ENCODE peak calls at places on chromosomes 13 and 19, in nine cellular contexts. One of them, this sample, is unnamed.

GRCh38 chr19:50549927-50550593 is 18.2 kb downstream of the LRRC4B start:
- DNase-seq in activated T-helper 1 cell treated with Interleukin-2 at 50 U/mL for 16 hours: no peak
- DNase-seq in HCT116: no peak
- DNase-seq in NCI-H1930: no peak
- DNase-seq in breast epithelium: no peak
- DNase-seq in GM12865: no peak
- DNase-seq in activated CD4-positive, alpha-beta T cell treated with anti-CD3 and anti-CD28 coated beads for 36 hours: no peak
- DNase-seq in uterus: no peak
- DNase-seq in stimulated activated CD4-positive, alpha-beta T cell treated with anti-CD3 and anti-CD28 coated beads, Interleukin-12 subunit alpha, Interleukin-12 subunit beta, amount 100 ng/mL, for 4 hours: no peak
- DNase-seq in this sample: no peak

GRCh38 chr19:8490873-8491272 is 11.6 kb downstream of the PRAM1 start:
- DNase-seq in activated T-helper 1 cell treated with Interleukin-2 at 50 U/mL for 16 hours: no peak
- DNase-seq in HCT116: no peak
- DNase-seq in NCI-H1930: no peak
- DNase-seq in breast epithelium: no peak
- DNase-seq in GM12865: no peak
- DNase-seq in activated CD4-positive, alpha-beta T cell treated with anti-CD3 and anti-CD28 coated beads for 36 hours: no peak
- DNase-seq in uterus: no peak
- DNase-seq in stimulated activated CD4-positive, alpha-beta T cell treated with anti-CD3 and anti-CD28 coated beads, Interleukin-12 subunit alpha, Interleukin-12 subunit beta, amount 100 ng/mL, for 4 hours: no peak
- DNase-seq in this sample: no peak

GRCh38 chr13:63190742-63191141 is 1775.1 kb upstream of the PCDH20 start:
- DNase-seq in activated T-helper 1 cell treated with Interleukin-2 at 50 U/mL for 16 hours: no peak
- DNase-seq in HCT116: no peak
- DNase-seq in NCI-H1930: no peak
- DNase-seq in breast epithelium: no peak
- DNase-seq in GM12865: no peak
- DNase-seq in activated CD4-positive, alpha-beta T cell treated with anti-CD3 and anti-CD28 coated beads for 36 hours: no peak
- DNase-seq in uterus: no peak
- DNase-seq in stimulated activated CD4-positive, alpha-beta T cell treated with anti-CD3 and anti-CD28 coated beads, Interleukin-12 subunit alpha, Interleukin-12 subunit beta, amount 100 ng/mL, for 4 hours: no peak
- DNase-seq in this sample: no peak

GRCh38 chr19:55527197-55528029 is 9.5 kb downstream of the SBK2 start:
- DNase-seq in activated T-helper 1 cell treated with Interleukin-2 at 50 U/mL for 16 hours: no peak
- DNase-seq in HCT116: no peak
- DNase-seq in NCI-H1930: no peak
- DNase-seq in breast epithelium: no peak
- DNase-seq in GM12865: no peak
- DNase-seq in activated CD4-positive, alpha-beta T cell treated with anti-CD3 and anti-CD28 coated beads for 36 hours: no peak
- DNase-seq in uterus: no peak
- DNase-seq in stimulated activated CD4-positive, alpha-beta T cell treated with anti-CD3 and anti-CD28 coated beads, Interleukin-12 subunit alpha, Interleukin-12 subunit beta, amount 100 ng/mL, for 4 hours: no peak
- DNase-seq in this sample: no peak

GRCh38 chr13:113393572-113394503 is 29.9 kb upstream of the GRTP1 start:
- DNase-seq in activated T-helper 1 cell treated with Interleukin-2 at 50 U/mL for 16 hours: peak; percentile 72
- DNase-seq in HCT116: peak; percentile 56
- DNase-seq in NCI-H1930: peak; percentile 84
- DNase-seq in breast epithelium: no peak
- DNase-seq in GM12865: peak; percentile 90
- DNase-seq in activated CD4-positive, alpha-beta T cell treated with anti-CD3 and anti-CD28 coated beads for 36 hours: peak; percentile 92
- DNase-seq in uterus: peak; percentile 71
- DNase-seq in stimulated activated CD4-positive, alpha-beta T cell treated with anti-CD3 and anti-CD28 coated beads, Interleukin-12 subunit alpha, Interleukin-12 subunit beta, amount 100 ng/mL, for 4 hours: peak; percentile 82
- DNase-seq in this sample: peak; percentile 90

GRCh38 chr19:28988066-28988465 is 224.9 kb downstream of the UQCRFS1 start:
- DNase-seq in activated T-helper 1 cell treated with Interleukin-2 at 50 U/mL for 16 hours: no peak
- DNase-seq in HCT116: no peak
- DNase-seq in NCI-H1930: no peak
- DNase-seq in breast epithelium: no peak
- DNase-seq in GM12865: no peak
- DNase-seq in activated CD4-positive, alpha-beta T cell treated with anti-CD3 and anti-CD28 coated beads for 36 hours: no peak
- DNase-seq in uterus: no peak
- DNase-seq in stimulated activated CD4-positive, alpha-beta T cell treated with anti-CD3 and anti-CD28 coated beads, Interleukin-12 subunit alpha, Interleukin-12 subunit beta, amount 100 ng/mL, for 4 hours: no peak
- DNase-seq in this sample: no peak

GRCh38 chr19:40744554-40745401 is 5.5 kb downstream of the ACTMAP start:
- DNase-seq in activated T-helper 1 cell treated with Interleukin-2 at 50 U/mL for 16 hours: no peak
- DNase-seq in HCT116: no peak
- DNase-seq in NCI-H1930: no peak
- DNase-seq in breast epithelium: no peak
- DNase-seq in GM12865: peak; percentile 34
- DNase-seq in activated CD4-positive, alpha-beta T cell treated with anti-CD3 and anti-CD28 coated beads for 36 hours: peak; percentile 63
- DNase-seq in uterus: no peak
- DNase-seq in stimulated activated CD4-positive, alpha-beta T cell treated with anti-CD3 and anti-CD28 coated beads, Interleukin-12 subunit alpha, Interleukin-12 subunit beta, amount 100 ng/mL, for 4 hours: no peak
- DNase-seq in this sample: peak; percentile 69

GRCh38 chr13:40158218-40158617 is 502.8 kb downstream of the COG6 start:
- DNase-seq in activated T-helper 1 cell treated with Interleukin-2 at 50 U/mL for 16 hours: no peak
- DNase-seq in HCT116: no peak
- DNase-seq in NCI-H1930: no peak
- DNase-seq in breast epithelium: no peak
- DNase-seq in GM12865: no peak
- DNase-seq in activated CD4-positive, alpha-beta T cell treated with anti-CD3 and anti-CD28 coated beads for 36 hours: peak; percentile 38
- DNase-seq in uterus: no peak
- DNase-seq in stimulated activated CD4-positive, alpha-beta T cell treated with anti-CD3 and anti-CD28 coated beads, Interleukin-12 subunit alpha, Interleukin-12 subunit beta, amount 100 ng/mL, for 4 hours: no peak
- DNase-seq in this sample: peak; percentile 38

GRCh38 chr13:33079960-33080359 is 63.7 kb downstream of the KL start:
- DNase-seq in activated T-helper 1 cell treated with Interleukin-2 at 50 U/mL for 16 hours: no peak
- DNase-seq in HCT116: no peak
- DNase-seq in NCI-H1930: no peak
- DNase-seq in breast epithelium: no peak
- DNase-seq in GM12865: peak; percentile 38
- DNase-seq in activated CD4-positive, alpha-beta T cell treated with anti-CD3 and anti-CD28 coated beads for 36 hours: no peak
- DNase-seq in uterus: no peak
- DNase-seq in stimulated activated CD4-positive, alpha-beta T cell treated with anti-CD3 and anti-CD28 coated beads, Interleukin-12 subunit alpha, Interleukin-12 subunit beta, amount 100 ng/mL, for 4 hours: no peak
- DNase-seq in this sample: no peak

GRCh38 chr13:80276371-80277289 is 64.3 kb downstream of the SPRY2 start:
- DNase-seq in activated T-helper 1 cell treated with Interleukin-2 at 50 U/mL for 16 hours: no peak
- DNase-seq in HCT116: no peak
- DNase-seq in NCI-H1930: peak; percentile 11
- DNase-seq in breast epithelium: no peak
- DNase-seq in GM12865: peak; percentile 32
- DNase-seq in activated CD4-positive, alpha-beta T cell treated with anti-CD3 and anti-CD28 coated beads for 36 hours: no peak
- DNase-seq in uterus: no peak
- DNase-seq in stimulated activated CD4-positive, alpha-beta T cell treated with anti-CD3 and anti-CD28 coated beads, Interleukin-12 subunit alpha, Interleukin-12 subunit beta, amount 100 ng/mL, for 4 hours: no peak
- DNase-seq in this sample: peak; percentile 37

GRCh38 chr13:45119469-45119989 is 781 bp upstream of the GTF2F2 start:
- DNase-seq in activated T-helper 1 cell treated with Interleukin-2 at 50 U/mL for 16 hours: peak; percentile 43
- DNase-seq in HCT116: no peak
- DNase-seq in NCI-H1930: no peak
- DNase-seq in breast epithelium: no peak
- DNase-seq in GM12865: peak; percentile 41
- DNase-seq in activated CD4-positive, alpha-beta T cell treated with anti-CD3 and anti-CD28 coated beads for 36 hours: peak; percentile 72
- DNase-seq in uterus: no peak
- DNase-seq in stimulated activated CD4-positive, alpha-beta T cell treated with anti-CD3 and anti-CD28 coated beads, Interleukin-12 subunit alpha, Interleukin-12 subunit beta, amount 100 ng/mL, for 4 hours: peak; percentile 26
- DNase-seq in this sample: no peak

GRCh38 chr13:67493835-67494234 is 263.7 kb upstream of the PCDH9 start:
- DNase-seq in activated T-helper 1 cell treated with Interleukin-2 at 50 U/mL for 16 hours: no peak
- DNase-seq in HCT116: no peak
- DNase-seq in NCI-H1930: no peak
- DNase-seq in breast epithelium: no peak
- DNase-seq in GM12865: no peak
- DNase-seq in activated CD4-positive, alpha-beta T cell treated with anti-CD3 and anti-CD28 coated beads for 36 hours: no peak
- DNase-seq in uterus: no peak
- DNase-seq in stimulated activated CD4-positive, alpha-beta T cell treated with anti-CD3 and anti-CD28 coated beads, Interleukin-12 subunit alpha, Interleukin-12 subunit beta, amount 100 ng/mL, for 4 hours: no peak
- DNase-seq in this sample: no peak

GRCh38 chr13:42812311-42812710 is 30.9 kb downstream of the FAM216B start:
- DNase-seq in activated T-helper 1 cell treated with Interleukin-2 at 50 U/mL for 16 hours: no peak
- DNase-seq in HCT116: no peak
- DNase-seq in NCI-H1930: no peak
- DNase-seq in breast epithelium: no peak
- DNase-seq in GM12865: no peak
- DNase-seq in activated CD4-positive, alpha-beta T cell treated with anti-CD3 and anti-CD28 coated beads for 36 hours: peak; percentile 24
- DNase-seq in uterus: no peak
- DNase-seq in stimulated activated CD4-positive, alpha-beta T cell treated with anti-CD3 and anti-CD28 coated beads, Interleukin-12 subunit alpha, Interleukin-12 subunit beta, amount 100 ng/mL, for 4 hours: no peak
- DNase-seq in this sample: no peak

GRCh38 chr19:51607920-51608562 is 22.2 kb downstream of the SIGLEC5 start:
- DNase-seq in activated T-helper 1 cell treated with Interleukin-2 at 50 U/mL for 16 hours: no peak
- DNase-seq in HCT116: peak; percentile 64
- DNase-seq in NCI-H1930: no peak
- DNase-seq in breast epithelium: peak; percentile 84
- DNase-seq in GM12865: peak; percentile 81
- DNase-seq in activated CD4-positive, alpha-beta T cell treated with anti-CD3 and anti-CD28 coated beads for 36 hours: peak; percentile 88
- DNase-seq in uterus: peak; percentile 39
- DNase-seq in stimulated activated CD4-positive, alpha-beta T cell treated with anti-CD3 and anti-CD28 coated beads, Interleukin-12 subunit alpha, Interleukin-12 subunit beta, amount 100 ng/mL, for 4 hours: peak; percentile 57
- DNase-seq in this sample: peak; percentile 90

GRCh38 chr13:113952983-113953520 is 20.8 kb downstream of the C13orf46 start:
- DNase-seq in activated T-helper 1 cell treated with Interleukin-2 at 50 U/mL for 16 hours: no peak
- DNase-seq in HCT116: no peak
- DNase-seq in NCI-H1930: no peak
- DNase-seq in breast epithelium: no peak
- DNase-seq in GM12865: no peak
- DNase-seq in activated CD4-positive, alpha-beta T cell treated with anti-CD3 and anti-CD28 coated beads for 36 hours: no peak
- DNase-seq in uterus: no peak
- DNase-seq in stimulated activated CD4-positive, alpha-beta T cell treated with anti-CD3 and anti-CD28 coated beads, Interleukin-12 subunit alpha, Interleukin-12 subunit beta, amount 100 ng/mL, for 4 hours: no peak
- DNase-seq in this sample: no peak

GRCh38 chr13:44918323-44919102 is 70.8 kb downstream of the NUFIP1 start:
- DNase-seq in activated T-helper 1 cell treated with Interleukin-2 at 50 U/mL for 16 hours: peak; percentile 66
- DNase-seq in HCT116: peak; percentile 86
- DNase-seq in NCI-H1930: peak; percentile 84
- DNase-seq in breast epithelium: peak; percentile 87
- DNase-seq in GM12865: peak; percentile 93
- DNase-seq in activated CD4-positive, alpha-beta T cell treated with anti-CD3 and anti-CD28 coated beads for 36 hours: peak; percentile 90
- DNase-seq in uterus: peak; percentile 88
- DNase-seq in stimulated activated CD4-positive, alpha-beta T cell treated with anti-CD3 and anti-CD28 coated beads, Interleukin-12 subunit alpha, Interleukin-12 subunit beta, amount 100 ng/mL, for 4 hours: peak; percentile 70
- DNase-seq in this sample: peak; percentile 98

GRCh38 chr19:46746281-46746965 is at the start of gene STRN4:
- DNase-seq in activated T-helper 1 cell treated with Interleukin-2 at 50 U/mL for 16 hours: peak; percentile 54
- DNase-seq in HCT116: no peak
- DNase-seq in NCI-H1930: peak; percentile 51
- DNase-seq in breast epithelium: no peak
- DNase-seq in GM12865: peak; percentile 66
- DNase-seq in activated CD4-positive, alpha-beta T cell treated with anti-CD3 and anti-CD28 coated beads for 36 hours: peak; percentile 73
- DNase-seq in uterus: peak; percentile 57
- DNase-seq in stimulated activated CD4-positive, alpha-beta T cell treated with anti-CD3 and anti-CD28 coated beads, Interleukin-12 subunit alpha, Interleukin-12 subunit beta, amount 100 ng/mL, for 4 hours: peak; percentile 66
- DNase-seq in this sample: no peak

GRCh38 chr13:71968025-71968424 is 101.0 kb upstream of the DACH1 start:
- DNase-seq in activated T-helper 1 cell treated with Interleukin-2 at 50 U/mL for 16 hours: no peak
- DNase-seq in HCT116: no peak
- DNase-seq in NCI-H1930: no peak
- DNase-seq in breast epithelium: no peak
- DNase-seq in GM12865: no peak
- DNase-seq in activated CD4-positive, alpha-beta T cell treated with anti-CD3 and anti-CD28 coated beads for 36 hours: no peak
- DNase-seq in uterus: no peak
- DNase-seq in stimulated activated CD4-positive, alpha-beta T cell treated with anti-CD3 and anti-CD28 coated beads, Interleukin-12 subunit alpha, Interleukin-12 subunit beta, amount 100 ng/mL, for 4 hours: no peak
- DNase-seq in this sample: peak; percentile 65

GRCh38 chr19:29211562-29212416 is 1.2 kb downstream of the UQCRFS1 start:
- DNase-seq in activated T-helper 1 cell treated with Interleukin-2 at 50 U/mL for 16 hours: no peak
- DNase-seq in HCT116: no peak
- DNase-seq in NCI-H1930: no peak
- DNase-seq in breast epithelium: no peak
- DNase-seq in GM12865: peak; percentile 28
- DNase-seq in activated CD4-positive, alpha-beta T cell treated with anti-CD3 and anti-CD28 coated beads for 36 hours: peak; percentile 43
- DNase-seq in uterus: no peak
- DNase-seq in stimulated activated CD4-positive, alpha-beta T cell treated with anti-CD3 and anti-CD28 coated beads, Interleukin-12 subunit alpha, Interleukin-12 subunit beta, amount 100 ng/mL, for 4 hours: no peak
- DNase-seq in this sample: peak; percentile 16

GRCh38 chr19:54030895-54031586 is 32.7 kb downstream of the VSTM1 start:
- DNase-seq in activated T-helper 1 cell treated with Interleukin-2 at 50 U/mL for 16 hours: no peak
- DNase-seq in HCT116: no peak
- DNase-seq in NCI-H1930: no peak
- DNase-seq in breast epithelium: no peak
- DNase-seq in GM12865: no peak
- DNase-seq in activated CD4-positive, alpha-beta T cell treated with anti-CD3 and anti-CD28 coated beads for 36 hours: no peak
- DNase-seq in uterus: no peak
- DNase-seq in stimulated activated CD4-positive, alpha-beta T cell treated with anti-CD3 and anti-CD28 coated beads, Interleukin-12 subunit alpha, Interleukin-12 subunit beta, amount 100 ng/mL, for 4 hours: no peak
- DNase-seq in this sample: no peak

GRCh38 chr19:3407556-3408516 is 41.5 kb downstream of the NFIC start:
- DNase-seq in activated T-helper 1 cell treated with Interleukin-2 at 50 U/mL for 16 hours: no peak
- DNase-seq in HCT116: no peak
- DNase-seq in NCI-H1930: no peak
- DNase-seq in breast epithelium: no peak
- DNase-seq in GM12865: no peak
- DNase-seq in activated CD4-positive, alpha-beta T cell treated with anti-CD3 and anti-CD28 coated beads for 36 hours: no peak
- DNase-seq in uterus: peak; percentile 63
- DNase-seq in stimulated activated CD4-positive, alpha-beta T cell treated with anti-CD3 and anti-CD28 coated beads, Interleukin-12 subunit alpha, Interleukin-12 subunit beta, amount 100 ng/mL, for 4 hours: no peak
- DNase-seq in this sample: no peak

GRCh38 chr19:4042731-4043082 is 24.0 kb downstream of the ZBTB7A start:
- DNase-seq in activated T-helper 1 cell treated with Interleukin-2 at 50 U/mL for 16 hours: no peak
- DNase-seq in HCT116: no peak
- DNase-seq in NCI-H1930: no peak
- DNase-seq in breast epithelium: peak; percentile 74
- DNase-seq in GM12865: no peak
- DNase-seq in activated CD4-positive, alpha-beta T cell treated with anti-CD3 and anti-CD28 coated beads for 36 hours: no peak
- DNase-seq in uterus: no peak
- DNase-seq in stimulated activated CD4-positive, alpha-beta T cell treated with anti-CD3 and anti-CD28 coated beads, Interleukin-12 subunit alpha, Interleukin-12 subunit beta, amount 100 ng/mL, for 4 hours: no peak
- DNase-seq in this sample: no peak

GRCh38 chr19:19224852-19225494 is 13.2 kb downstream of the NCAN start:
- DNase-seq in activated T-helper 1 cell treated with Interleukin-2 at 50 U/mL for 16 hours: peak; percentile 63
- DNase-seq in HCT116: peak; percentile 85
- DNase-seq in NCI-H1930: peak; percentile 36
- DNase-seq in breast epithelium: peak; percentile 53
- DNase-seq in GM12865: peak; percentile 78
- DNase-seq in activated CD4-positive, alpha-beta T cell treated with anti-CD3 and anti-CD28 coated beads for 36 hours: peak; percentile 87
- DNase-seq in uterus: peak; percentile 40
- DNase-seq in stimulated activated CD4-positive, alpha-beta T cell treated with anti-CD3 and anti-CD28 coated beads, Interleukin-12 subunit alpha, Interleukin-12 subunit beta, amount 100 ng/mL, for 4 hours: peak; percentile 67
- DNase-seq in this sample: peak; percentile 90

GRCh38 chr13:110126391-110126961 is 180.5 kb downstream of the COL4A1 start:
- DNase-seq in activated T-helper 1 cell treated with Interleukin-2 at 50 U/mL for 16 hours: no peak
- DNase-seq in HCT116: no peak
- DNase-seq in NCI-H1930: no peak
- DNase-seq in breast epithelium: no peak
- DNase-seq in GM12865: no peak
- DNase-seq in activated CD4-positive, alpha-beta T cell treated with anti-CD3 and anti-CD28 coated beads for 36 hours: no peak
- DNase-seq in uterus: peak; percentile 58
- DNase-seq in stimulated activated CD4-positive, alpha-beta T cell treated with anti-CD3 and anti-CD28 coated beads, Interleukin-12 subunit alpha, Interleukin-12 subunit beta, amount 100 ng/mL, for 4 hours: no peak
- DNase-seq in this sample: peak; percentile 90

GRCh38 chr19:14383898-14384669 is 2.8 kb downstream of the ADGRE5 start:
- DNase-seq in activated T-helper 1 cell treated with Interleukin-2 at 50 U/mL for 16 hours: peak; percentile 45
- DNase-seq in HCT116: no peak
- DNase-seq in NCI-H1930: no peak
- DNase-seq in breast epithelium: no peak
- DNase-seq in GM12865: peak; percentile 90
- DNase-seq in activated CD4-positive, alpha-beta T cell treated with anti-CD3 and anti-CD28 coated beads for 36 hours: peak; percentile 72
- DNase-seq in uterus: peak; percentile 53
- DNase-seq in stimulated activated CD4-positive, alpha-beta T cell treated with anti-CD3 and anti-CD28 coated beads, Interleukin-12 subunit alpha, Interleukin-12 subunit beta, amount 100 ng/mL, for 4 hours: peak; percentile 36
- DNase-seq in this sample: no peak

GRCh38 chr13:112845511-112846144 is 123.4 kb upstream of the MCF2L start:
- DNase-seq in activated T-helper 1 cell treated with Interleukin-2 at 50 U/mL for 16 hours: no peak
- DNase-seq in HCT116: no peak
- DNase-seq in NCI-H1930: no peak
- DNase-seq in breast epithelium: no peak
- DNase-seq in GM12865: no peak
- DNase-seq in activated CD4-positive, alpha-beta T cell treated with anti-CD3 and anti-CD28 coated beads for 36 hours: no peak
- DNase-seq in uterus: no peak
- DNase-seq in stimulated activated CD4-positive, alpha-beta T cell treated with anti-CD3 and anti-CD28 coated beads, Interleukin-12 subunit alpha, Interleukin-12 subunit beta, amount 100 ng/mL, for 4 hours: no peak
- DNase-seq in this sample: no peak

GRCh38 chr19:55493650-55494171 is 5.5 kb downstream of the SSC5D start:
- DNase-seq in activated T-helper 1 cell treated with Interleukin-2 at 50 U/mL for 16 hours: no peak
- DNase-seq in HCT116: no peak
- DNase-seq in NCI-H1930: no peak
- DNase-seq in breast epithelium: no peak
- DNase-seq in GM12865: no peak
- DNase-seq in activated CD4-positive, alpha-beta T cell treated with anti-CD3 and anti-CD28 coated beads for 36 hours: no peak
- DNase-seq in uterus: no peak
- DNase-seq in stimulated activated CD4-positive, alpha-beta T cell treated with anti-CD3 and anti-CD28 coated beads, Interleukin-12 subunit alpha, Interleukin-12 subunit beta, amount 100 ng/mL, for 4 hours: no peak
- DNase-seq in this sample: no peak

GRCh38 chr19:34479396-34479795 is 2.2 kb upstream of the WTIP start:
- DNase-seq in activated T-helper 1 cell treated with Interleukin-2 at 50 U/mL for 16 hours: no peak
- DNase-seq in HCT116: no peak
- DNase-seq in NCI-H1930: no peak
- DNase-seq in breast epithelium: no peak
- DNase-seq in GM12865: no peak
- DNase-seq in activated CD4-positive, alpha-beta T cell treated with anti-CD3 and anti-CD28 coated beads for 36 hours: no peak
- DNase-seq in uterus: no peak
- DNase-seq in stimulated activated CD4-positive, alpha-beta T cell treated with anti-CD3 and anti-CD28 coated beads, Interleukin-12 subunit alpha, Interleukin-12 subunit beta, amount 100 ng/mL, for 4 hours: no peak
- DNase-seq in this sample: no peak

GRCh38 chr19:35509018-35509652 is 4.3 kb downstream of the DMKN start:
- DNase-seq in activated T-helper 1 cell treated with Interleukin-2 at 50 U/mL for 16 hours: peak; percentile 9
- DNase-seq in HCT116: peak; percentile 59
- DNase-seq in NCI-H1930: no peak
- DNase-seq in breast epithelium: no peak
- DNase-seq in GM12865: peak; percentile 76
- DNase-seq in activated CD4-positive, alpha-beta T cell treated with anti-CD3 and anti-CD28 coated beads for 36 hours: peak; percentile 63
- DNase-seq in uterus: peak; percentile 29
- DNase-seq in stimulated activated CD4-positive, alpha-beta T cell treated with anti-CD3 and anti-CD28 coated beads, Interleukin-12 subunit alpha, Interleukin-12 subunit beta, amount 100 ng/mL, for 4 hours: peak; percentile 25
- DNase-seq in this sample: peak; percentile 73

GRCh38 chr13:99018418-99019180 is 40.7 kb upstream of the DOCK9 start:
- DNase-seq in activated T-helper 1 cell treated with Interleukin-2 at 50 U/mL for 16 hours: no peak
- DNase-seq in HCT116: no peak
- DNase-seq in NCI-H1930: no peak
- DNase-seq in breast epithelium: no peak
- DNase-seq in GM12865: no peak
- DNase-seq in activated CD4-positive, alpha-beta T cell treated with anti-CD3 and anti-CD28 coated beads for 36 hours: no peak
- DNase-seq in uterus: no peak
- DNase-seq in stimulated activated CD4-positive, alpha-beta T cell treated with anti-CD3 and anti-CD28 coated beads, Interleukin-12 subunit alpha, Interleukin-12 subunit beta, amount 100 ng/mL, for 4 hours: no peak
- DNase-seq in this sample: no peak

This sample was measured in ELF-1.